ENCODE peak calls at places on chromosomes 5 and 9, in seven cellular contexts. U is NCI-H1105, Y is germinal center, V is EL, R is naive B cell, I is foreskin fibroblast, E is M059J. M is an unnamed sample.

GRCh38 chr9:80842383-80842782 is 847.0 kb downstream of the TLE1 start:
- DNase-seq in U (no peak), Y (no peak), V (peak), R (no peak), I (no peak), E (peak), M (no peak)

GRCh38 chr5:131423056-131423455 is 159.2 kb downstream of the CDC42SE2 start:
- DNase-seq in U (no peak), Y (no peak), V (peak), R (no peak), I (no peak), E (peak), M (no peak)

GRCh38 chr9:87713278-87713989 is 12.5 kb upstream of the CTSL start:
- DNase-seq in U (no peak), Y (no peak), V (peak), R (no peak), I (peak), E (peak), M (peak)

GRCh38 chr5:170896779-170897178 is 35.0 kb downstream of the RANBP17 start:
- DNase-seq in U (no peak), Y (no peak), V (peak), R (no peak), I (peak), E (peak), M (no peak)

GRCh38 chr9:27548055-27548741 is 18.6 kb upstream of the MOB3B start:
- DNase-seq in U (no peak), Y (no peak), V (peak), R (peak), I (no peak), E (peak), M (no peak)

GRCh38 chr5:76403963-76404693 is 1.0 kb downstream of the IQGAP2 start:
- DNase-seq in U (no peak), Y (peak), V (no peak), R (peak), I (no peak), E (no peak), M (no peak)

GRCh38 chr5:75057551-75057950 is 5.2 kb upstream of the GCNT4 start:
- DNase-seq in U (no peak), Y (no peak), V (no peak), R (no peak), I (no peak), E (peak), M (no peak)

GRCh38 chr5:107673368-107674136 is 2.8 kb upstream of the EFNA5 start:
- DNase-seq in U (peak), Y (peak), V (peak), R (peak), I (peak), E (peak), M (no peak)

GRCh38 chr9:94672811-94673487 is 33.6 kb upstream of the FBP1 start:
- DNase-seq in U (no peak), Y (no peak), V (peak), R (no peak), I (peak), E (peak), M (peak)

GRCh38 chr9:114004221-114004716 is 73.8 kb downstream of the AMBP start:
- DNase-seq in U (no peak), Y (no peak), V (no peak), R (no peak), I (no peak), E (no peak), M (no peak)

GRCh38 chr5:150244209-150244608 is 45.4 kb downstream of the CAMK2A start:
- DNase-seq in U (no peak), Y (no peak), V (no peak), R (no peak), I (no peak), E (no peak), M (no peak)

GRCh38 chr5:15222156-15222555 is 277.8 kb upstream of the FBXL7 start:
- DNase-seq in U (no peak), Y (no peak), V (peak), R (no peak), I (no peak), E (peak), M (no peak)

GRCh38 chr5:96045888-96046287 is 84.2 kb upstream of the ELL2 start:
- DNase-seq in U (no peak), Y (no peak), V (no peak), R (no peak), I (no peak), E (no peak), M (no peak)

GRCh38 chr9:93276973-93277372 is 93.0 kb downstream of the WNK2 start:
- DNase-seq in U (no peak), Y (peak), V (no peak), R (peak), I (no peak), E (no peak), M (no peak)

GRCh38 chr9:125103021-125103420 is 40.3 kb downstream of the SCAI start:
- DNase-seq in U (no peak), Y (no peak), V (no peak), R (no peak), I (no peak), E (no peak), M (no peak)

GRCh38 chr9:69798737-69799136 is 21.9 kb upstream of the CFAP95 start:
- DNase-seq in U (no peak), Y (no peak), V (peak), R (no peak), I (peak), E (peak), M (no peak)

GRCh38 chr5:74408150-74409043 is 232.1 kb downstream of the ENC1 start:
- DNase-seq in U (no peak), Y (no peak), V (no peak), R (no peak), I (no peak), E (no peak), M (no peak)

GRCh38 chr5:173845321-173845720 is 42.8 kb upstream of the CPEB4 start:
- DNase-seq in U (no peak), Y (no peak), V (no peak), R (no peak), I (no peak), E (no peak), M (peak)

GRCh38 chr5:52657231-52657645 is 130.5 kb upstream of the ITGA1 start:
- DNase-seq in U (peak), Y (peak), V (peak), R (peak), I (no peak), E (peak), M (no peak)

GRCh38 chr9:87800456-87800855 is 74.5 kb downstream of the CTSL start:
- DNase-seq in U (no peak), Y (no peak), V (no peak), R (no peak), I (no peak), E (no peak), M (no peak)

GRCh38 chr9:115691097-115691496 is 462.5 kb upstream of the PAPPA start:
- DNase-seq in U (no peak), Y (no peak), V (peak), R (no peak), I (peak), E (peak), M (peak)

GRCh38 chr9:120362446-120362845 is 217.5 kb downstream of the CDK5RAP2 start:
- DNase-seq in U (no peak), Y (no peak), V (peak), R (no peak), I (peak), E (peak), M (no peak)

GRCh38 chr5:72121052-72121451 is 13.8 kb downstream of the MAP1B start:
- DNase-seq in U (no peak), Y (no peak), V (no peak), R (no peak), I (no peak), E (no peak), M (no peak)

GRCh38 chr5:6551955-6552313 is 80.9 kb downstream of the NSUN2 start:
- DNase-seq in U (no peak), Y (no peak), V (no peak), R (no peak), I (no peak), E (no peak), M (no peak)

GRCh38 chr5:92002875-92003274 is 619.8 kb upstream of the ARRDC3 start:
- DNase-seq in U (no peak), Y (no peak), V (no peak), R (no peak), I (peak), E (no peak), M (no peak)

GRCh38 chr5:126462239-126463014 is 39.2 kb downstream of the GRAMD2B start:
- DNase-seq in U (no peak), Y (peak), V (no peak), R (peak), I (no peak), E (no peak), M (no peak)

GRCh38 chr5:32406650-32407049 is 37.9 kb downstream of the ZFR start:
- DNase-seq in U (no peak), Y (no peak), V (no peak), R (no peak), I (no peak), E (no peak), M (no peak)

GRCh38 chr5:100900796-100901731 is 2.0 kb downstream of the ST8SIA4 start:
- DNase-seq in U (peak), Y (peak), V (peak), R (peak), I (peak), E (peak), M (no peak)

GRCh38 chr5:172469697-172470096 is 15.4 kb upstream of the SH3PXD2B start:
- DNase-seq in U (no peak), Y (no peak), V (no peak), R (no peak), I (no peak), E (no peak), M (no peak)

GRCh38 chr9:83002329-83002728 is 60.6 kb downstream of the RASEF start:
- DNase-seq in U (no peak), Y (no peak), V (no peak), R (no peak), I (no peak), E (no peak), M (no peak)

GRCh38 chr9:80175286-80175906 is 603.6 kb downstream of the TLE4 start:
- DNase-seq in U (no peak), Y (peak), V (peak), R (peak), I (peak), E (peak), M (no peak)

M was measured in keratinocyte.